ENCODE peak calls at places on chromosome 7, in five cellular contexts. W is WTC11, L is K562, G is H1, T is HepG2. I is an unnamed sample.
A peak's percentile ranks its signal among the peaks of the same experiment; 100 is the strongest.

GRCh38 chr7:23467731-23468720 is 2.3 kb downstream of the IGF2BP3 start:
- DNase-seq in W (peak; percentile 53), L (peak; percentile 77), G (peak; percentile 73), T (peak; percentile 56), I (no peak)

GRCh38 chr7:44438851-44439250 is 51.6 kb downstream of the NUDCD3 start:
- DNase-seq in W (no peak), L (no peak), G (no peak), T (no peak), I (no peak)

GRCh38 chr7:18018296-18019205 is 9.1 kb downstream of the PRPS1L1 start:
- DNase-seq in W (no peak), L (no peak), G (no peak), T (no peak), I (no peak)

GRCh38 chr7:15178065-15178464 is 275.5 kb upstream of the DGKB start:
- DNase-seq in W (no peak), L (no peak), G (no peak), T (no peak), I (no peak)

GRCh38 chr7:911791-912480 is 35.6 kb downstream of the GET4 start:
- DNase-seq in W (no peak), L (no peak), G (no peak), T (no peak), I (no peak)

GRCh38 chr7:34066411-34066810 is 161.1 kb downstream of the BMPER start:
- DNase-seq in W (no peak), L (no peak), G (no peak), T (no peak), I (no peak)

GRCh38 chr7:21911341-21911875 is 34.3 kb downstream of the CDCA7L start:
- DNase-seq in W (no peak), L (no peak), G (no peak), T (no peak), I (no peak)

GRCh38 chr7:18320971-18321567 is 174.5 kb upstream of the HDAC9 start:
- DNase-seq in W (no peak), L (peak; percentile 53), G (no peak), T (peak; percentile 23), I (no peak)

GRCh38 chr7:136114966-136115762 is 138.0 kb upstream of the MTPN start:
- DNase-seq in W (peak; percentile 83), L (peak; percentile 90), G (peak; percentile 82), T (peak; percentile 30), I (no peak)

GRCh38 chr7:91126762-91127161 is 137.5 kb upstream of the FZD1 start:
- DNase-seq in W (peak; percentile 21), L (no peak), G (no peak), T (no peak), I (no peak)

GRCh38 chr7:47690902-47691558 is 109.1 kb upstream of the TNS3 start:
- DNase-seq in W (no peak), L (no peak), G (no peak), T (no peak), I (no peak)

GRCh38 chr7:10767771-10768170 is 205.9 kb upstream of the PHF14 start:
- DNase-seq in W (no peak), L (no peak), G (no peak), T (no peak), I (no peak)

GRCh38 chr7:66114743-66115727 is at the start of gene CRCP:
- DNase-seq in W (peak; percentile 73), L (peak; percentile 95), G (peak; percentile 86), T (peak; percentile 87), I (peak; percentile 42)

GRCh38 chr7:112646787-112647186 is 143.4 kb downstream of the TMEM168 start:
- DNase-seq in W (peak; percentile 68), L (peak; percentile 25), G (peak; percentile 51), T (peak; percentile 2), I (no peak)

GRCh38 chr7:14144538-14144937 is 155.1 kb upstream of the ETV1 start:
- DNase-seq in W (no peak), L (no peak), G (no peak), T (no peak), I (no peak)

GRCh38 chr7:147485660-147486210 is 1104.8 kb upstream of the C7orf33 start:
- DNase-seq in W (no peak), L (no peak), G (no peak), T (no peak), I (no peak)

GRCh38 chr7:126700807-126701604 is 551.7 kb downstream of the GRM8 start:
- DNase-seq in W (peak; percentile 48), L (peak; percentile 97), G (no peak), T (peak; percentile 41), I (peak; percentile 98)

GRCh38 chr7:4689151-4689550 is 7.1 kb downstream of the FOXK1 start:
- DNase-seq in W (no peak), L (no peak), G (no peak), T (no peak), I (peak; percentile 20)

GRCh38 chr7:93092757-93093370 is 24.9 kb downstream of the SAMD9 start:
- DNase-seq in W (no peak), L (peak; percentile 8), G (no peak), T (peak; percentile 15), I (no peak)

GRCh38 chr7:131546126-131546525 is 10.3 kb downstream of the PODXL start:
- DNase-seq in W (no peak), L (peak; percentile 27), G (no peak), T (peak; percentile 10), I (no peak)

GRCh38 chr7:28649189-28649588 is 236.9 kb downstream of the CREB5 start:
- DNase-seq in W (no peak), L (no peak), G (no peak), T (no peak), I (no peak)

GRCh38 chr7:123709525-123709924 is 39.3 kb downstream of the WASL start:
- DNase-seq in W (no peak), L (no peak), G (no peak), T (no peak), I (no peak)

GRCh38 chr7:112143567-112143966 is 62.6 kb downstream of the DOCK4 start:
- DNase-seq in W (no peak), L (no peak), G (no peak), T (no peak), I (no peak)

GRCh38 chr7:2011266-2012043 is 221.3 kb downstream of the MAD1L1 start:
- DNase-seq in W (no peak), L (no peak), G (no peak), T (no peak), I (no peak)

GRCh38 chr7:2013381-2014311 is 219.1 kb downstream of the MAD1L1 start:
- DNase-seq in W (peak; percentile 5), L (no peak), G (no peak), T (no peak), I (no peak)

GRCh38 chr7:2014391-2015241 is 218.1 kb downstream of the MAD1L1 start:
- DNase-seq in W (peak; percentile 10), L (no peak), G (no peak), T (no peak), I (no peak)

GRCh38 chr7:2012044-2012900 is 220.5 kb downstream of the MAD1L1 start:
- DNase-seq in W (no peak), L (no peak), G (no peak), T (no peak), I (no peak)

GRCh38 chr7:2012981-2013380 is 219.8 kb downstream of the MAD1L1 start:
- DNase-seq in W (no peak), L (no peak), G (no peak), T (no peak), I (no peak)
- TF ChIP-seq ATF2 in W (no peak), L (no peak), G (no peak), T (no peak), I (no peak)

GRCh38 chr7:82723411-82723810 is 279.8 kb upstream of the CACNA2D1 start:
- DNase-seq in W (no peak), L (no peak), G (no peak), T (no peak), I (no peak)
- TF ChIP-seq ATF2 in W (no peak), L (no peak), G (no peak), T (no peak), I (no peak)

DNA sequence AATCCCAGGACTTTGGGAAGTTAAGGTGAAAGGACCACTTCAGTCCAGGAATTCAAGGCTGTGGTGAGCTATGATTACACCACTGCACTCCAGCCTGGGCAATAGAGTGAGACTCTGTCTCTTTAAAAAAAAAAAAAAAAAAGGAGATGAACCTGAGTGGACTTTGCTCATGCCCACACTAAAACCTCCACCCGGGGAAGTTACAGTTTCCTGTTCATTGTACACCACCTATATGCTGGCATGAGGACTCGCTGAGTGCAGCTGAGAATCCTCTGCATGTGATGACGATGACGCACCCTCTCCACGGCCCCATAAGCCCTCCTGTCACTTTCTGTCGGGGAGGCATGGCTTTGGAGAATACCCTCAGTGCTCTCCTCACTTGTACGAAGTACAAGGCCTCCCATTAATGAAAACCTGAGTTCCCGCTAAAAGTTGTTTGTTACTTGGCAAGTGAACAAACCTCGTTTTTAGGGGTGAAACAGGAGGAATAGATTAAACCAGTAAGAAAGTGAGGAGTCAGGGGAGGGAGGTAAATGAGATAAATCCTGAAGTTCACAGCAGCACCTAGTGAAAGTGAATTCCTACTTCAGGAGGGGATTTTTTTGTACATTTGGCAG is 15.9 kb downstream of the TMEM176B start:
- DNase-seq in W (no peak), L (no peak), G (no peak), T (peak; percentile 50), I (peak; percentile 20)
- TF ChIP-seq ATF2 in W (no peak), L (no peak), G (no peak), T (no peak), I (no peak)

GRCh38 chr7:106966121-106966520 is 78.4 kb upstream of the PRKAR2B start:
- DNase-seq in W (no peak), L (no peak), G (no peak), T (no peak), I (no peak)

GRCh38 chr7:106962751-106963150 is 81.8 kb upstream of the PRKAR2B start:
- DNase-seq in W (no peak), L (no peak), G (no peak), T (no peak), I (no peak)

GRCh38 chr7:106959753-106960152 is 84.8 kb upstream of the PRKAR2B start:
- DNase-seq in W (peak; percentile 58), L (peak; percentile 80), G (peak; percentile 58), T (no peak), I (no peak)

GRCh38 chr7:106968160-106968559 is 76.3 kb upstream of the PRKAR2B start:
- DNase-seq in W (peak; percentile 20), L (no peak), G (no peak), T (no peak), I (no peak)

GRCh38 chr7:106964455-106964854 is 80.0 kb upstream of the PRKAR2B start:
- DNase-seq in W (no peak), L (no peak), G (no peak), T (no peak), I (no peak)
- TF ChIP-seq ATF2 in W (no peak), L (no peak), G (no peak), T (no peak), I (no peak)

GRCh38 chr7:152074673-152075072 is 49.2 kb downstream of the GALNT11 start:
- DNase-seq in W (no peak), L (no peak), G (no peak), T (peak; percentile 13), I (no peak)
- TF ChIP-seq ATF2 in W (no peak), L (no peak), G (no peak), T (no peak), I (no peak)

DNA sequence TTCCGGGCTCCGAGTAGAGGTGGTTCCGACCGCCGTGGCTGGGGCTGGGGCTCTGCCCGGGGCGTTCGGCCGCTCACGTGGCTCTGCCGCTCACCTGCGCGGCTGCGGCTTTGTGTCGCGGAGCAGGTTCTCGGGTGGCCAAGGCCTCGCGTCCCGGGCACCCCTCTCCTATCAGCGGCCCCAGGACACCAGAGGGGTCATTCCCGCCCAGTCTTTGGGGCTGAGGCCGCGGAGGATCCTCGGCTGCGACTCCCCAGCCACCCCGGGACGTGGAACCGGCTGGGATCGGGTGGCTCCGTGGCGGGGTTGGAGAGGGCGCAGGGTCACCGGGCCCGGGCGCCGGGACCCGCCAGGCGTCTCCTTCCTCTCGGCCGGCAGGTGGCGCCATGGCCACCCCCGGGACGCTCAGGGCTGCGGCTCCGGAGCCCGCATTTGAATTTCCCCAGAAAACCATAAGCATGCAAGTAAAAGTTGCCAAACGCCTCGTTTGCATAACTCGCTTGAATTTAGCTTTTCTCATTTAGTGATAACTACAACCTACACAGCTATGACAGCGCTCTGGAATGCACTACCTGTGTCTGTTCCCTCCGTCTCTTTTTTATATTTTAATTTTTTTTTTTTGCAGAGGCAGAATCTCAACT is 1.2 kb downstream of the COL26A1 start:
- DNase-seq in W (peak; percentile 75), L (peak; percentile 76), G (peak; percentile 89), T (peak; percentile 55), I (no peak)
- TF ChIP-seq ATF2 in W (no peak), L (no peak), G (no peak), T (no peak), I (no peak)